ENCODE peak calls at places on chromosomes 5 and 9, in seven cellular contexts. Y, A, Q, P, L, I and O are unnamed samples.
A peak's percentile ranks its signal among the peaks of the same experiment; 100 is the strongest.

GRCh38 chr5:28516657-28517175 is 1478.3 kb upstream of the CDH9 start:
- DNase-seq in A (no peak), Q (no peak), I (no peak), P (no peak), Y (no peak), L (no peak), O (no peak)

GRCh38 chr5:34570721-34571379 is 85.3 kb upstream of the RAI14 start:
- DNase-seq in Q (no peak), I (no peak), A (peak; percentile 51), Y (no peak), L (no peak), P (no peak), O (peak; percentile 21)

GRCh38 chr5:2833513-2833912 is 82.0 kb upstream of the IRX2 start:
- DNase-seq in P (no peak), Q (no peak), L (no peak), A (no peak), Y (peak; percentile 19), I (no peak), O (no peak)

GRCh38 chr9:117677578-117677977 is 26.6 kb upstream of the TLR4 start:
- DNase-seq in A (no peak), Q (no peak), I (no peak), Y (no peak), P (no peak), L (no peak), O (no peak)

GRCh38 chr9:14797442-14797841 is 74.9 kb upstream of the CER1 start:
- DNase-seq in Q (no peak), I (no peak), A (peak; percentile 62), L (no peak), Y (no peak), P (no peak), O (peak; percentile 39)

GRCh38 chr9:121878208-121878835 is 214.8 kb downstream of the TTLL11 start:
- DNase-seq in I (no peak), Q (no peak), A (no peak), L (no peak), Y (no peak), P (no peak), O (no peak)

GRCh38 chr9:37761511-37761910 is 7.9 kb downstream of the TRMT10B start:
- DNase-seq in I (no peak), Q (peak; percentile 58), P (no peak), A (peak; percentile 44), Y (no peak), L (no peak), O (no peak)

GRCh38 chr9:83554278-83554677 is 16.1 kb upstream of the FRMD3 start:
- DNase-seq in P (no peak), Y (no peak), A (no peak), Q (no peak), I (no peak), L (no peak), O (no peak)

GRCh38 chr5:36496471-36496870 is 109.9 kb upstream of the SLC1A3 start:
- DNase-seq in I (no peak), A (no peak), L (no peak), Q (no peak), P (no peak), Y (no peak), O (no peak)

GRCh38 chr5:170809551-170809950 is 26.0 kb downstream of the GABRP start:
- DNase-seq in L (no peak), I (peak; percentile 63), Y (no peak), A (peak; percentile 77), Q (peak; percentile 27), P (peak; percentile 11), O (peak; percentile 75)

GRCh38 chr5:11640474-11640873 is 263.8 kb downstream of the CTNND2 start:
- DNase-seq in I (no peak), L (no peak), P (no peak), A (no peak), Q (no peak), Y (no peak), O (no peak)

GRCh38 chr5:118990582-118990981 is 2.2 kb upstream of the DTWD2 start:
- DNase-seq in L (no peak), Y (no peak), A (peak; percentile 4), I (no peak), Q (no peak), P (no peak), O (peak; percentile 8)

GRCh38 chr9:127999461-127999860 is 18.7 kb upstream of the EEIG1 start:
- DNase-seq in A (no peak), Y (no peak), Q (no peak), P (no peak), L (no peak), I (no peak), O (no peak)

GRCh38 chr9:12094051-12094450 is 599.1 kb upstream of the TYRP1 start:
- DNase-seq in Y (no peak), A (peak; percentile 25), L (no peak), I (no peak), Q (no peak), P (no peak), O (no peak)

GRCh38 chr9:36985061-36985768 is 48.9 kb downstream of the PAX5 start:
- DNase-seq in P (no peak), Q (no peak), A (no peak), L (no peak), Y (no peak), I (no peak), O (no peak)

GRCh38 chr5:10201223-10201868 is 48.3 kb downstream of the ATPSCKMT start:
- DNase-seq in Q (no peak), I (no peak), A (no peak), P (peak; percentile 54), Y (peak; percentile 22), L (peak; percentile 70), O (no peak)

GRCh38 chr9:133448487-133448972 is 11.2 kb upstream of the CACFD1 start:
- DNase-seq in Q (no peak), A (no peak), I (no peak), L (no peak), P (no peak), Y (no peak), O (no peak)

GRCh38 chr5:60382761-60383160 is 317.2 kb downstream of the DEPDC1B start:
- DNase-seq in I (peak; percentile 24), P (no peak), A (peak; percentile 46), L (no peak), Y (no peak), Q (no peak), O (peak; percentile 35)

GRCh38 chr9:132372177-132373095 is 17.6 kb upstream of the SETX start:
- DNase-seq in L (no peak), I (no peak), A (peak; percentile 60), Q (no peak), Y (no peak), P (peak; percentile 61), O (peak; percentile 15)

GRCh38 chr5:115350892-115351291 is 54.4 kb upstream of the CCDC112 start:
- DNase-seq in Q (no peak), Y (no peak), I (no peak), A (no peak), L (no peak), P (no peak), O (no peak)

GRCh38 chr5:32057157-32058096 is 116.7 kb downstream of the GOLPH3 start:
- DNase-seq in Y (no peak), Q (no peak), L (no peak), I (peak; percentile 36), P (no peak), A (peak; percentile 73), O (peak; percentile 53)

DNA sequence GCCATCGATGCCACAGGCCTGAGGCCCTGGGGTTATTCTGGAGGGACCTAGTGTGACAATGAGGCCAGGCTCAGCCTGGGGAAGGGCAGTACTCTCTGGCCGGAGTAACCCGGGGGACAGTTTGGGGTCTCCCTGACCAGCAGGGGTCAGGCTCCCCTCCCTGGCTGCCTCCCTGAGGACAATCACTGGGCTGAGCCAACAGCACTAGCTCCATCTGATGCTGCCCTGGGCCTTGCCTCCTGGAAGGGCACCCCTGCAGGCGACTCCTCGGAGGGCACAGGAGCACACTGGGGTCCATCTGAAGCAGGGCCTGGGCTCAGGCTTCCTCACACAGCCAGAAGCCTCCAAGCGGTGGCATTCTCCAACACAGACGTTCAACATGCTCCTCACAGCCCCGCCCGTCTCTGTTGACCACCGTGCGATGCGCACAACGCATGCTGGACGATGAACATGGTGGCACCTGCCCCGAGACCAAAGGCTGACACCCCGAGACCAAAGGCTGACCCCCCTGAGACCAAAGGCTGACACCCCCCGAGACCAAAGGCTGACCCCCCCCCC is 68.3 kb downstream of the ADAMTS2 start:
- DNase-seq in P (peak; percentile 41), L (no peak), Y (no peak), Q (no peak), I (no peak), A (no peak), O (no peak)
- TF ChIP-seq CTCF in P (peak; percentile 13), L (no peak), Y (no peak), Q (peak; percentile 12), I (no peak), A (no peak), O (no peak)

DNA sequence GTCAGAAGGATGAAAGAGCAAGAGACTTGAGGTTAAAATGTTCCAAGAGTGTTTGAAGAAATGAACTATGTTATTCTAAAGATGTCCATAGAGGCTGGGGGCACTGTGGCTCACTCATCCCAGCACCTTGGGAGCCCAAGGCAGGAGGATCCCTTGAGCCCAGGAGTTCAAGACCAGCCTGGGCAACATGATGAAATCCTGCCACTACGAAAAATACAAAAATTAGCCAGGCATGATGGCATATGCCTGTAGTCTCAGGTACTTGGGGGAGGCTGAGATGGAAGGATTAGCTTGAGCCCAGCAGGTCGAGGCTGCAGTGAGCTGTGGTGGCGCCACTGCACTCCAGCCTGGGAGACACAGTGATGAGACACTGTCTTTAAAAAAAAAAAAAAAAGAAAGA is 2.7 kb downstream of the AOPEP start:
- DNase-seq in Y (no peak), A (no peak), P (no peak), Q (no peak), L (peak; percentile 36), I (no peak), O (no peak)
- TF ChIP-seq CTCF in Y (no peak), A (no peak), P (no peak), Q (no peak), L (peak; percentile 23), I (peak; percentile 24), O (no peak)

DNA sequence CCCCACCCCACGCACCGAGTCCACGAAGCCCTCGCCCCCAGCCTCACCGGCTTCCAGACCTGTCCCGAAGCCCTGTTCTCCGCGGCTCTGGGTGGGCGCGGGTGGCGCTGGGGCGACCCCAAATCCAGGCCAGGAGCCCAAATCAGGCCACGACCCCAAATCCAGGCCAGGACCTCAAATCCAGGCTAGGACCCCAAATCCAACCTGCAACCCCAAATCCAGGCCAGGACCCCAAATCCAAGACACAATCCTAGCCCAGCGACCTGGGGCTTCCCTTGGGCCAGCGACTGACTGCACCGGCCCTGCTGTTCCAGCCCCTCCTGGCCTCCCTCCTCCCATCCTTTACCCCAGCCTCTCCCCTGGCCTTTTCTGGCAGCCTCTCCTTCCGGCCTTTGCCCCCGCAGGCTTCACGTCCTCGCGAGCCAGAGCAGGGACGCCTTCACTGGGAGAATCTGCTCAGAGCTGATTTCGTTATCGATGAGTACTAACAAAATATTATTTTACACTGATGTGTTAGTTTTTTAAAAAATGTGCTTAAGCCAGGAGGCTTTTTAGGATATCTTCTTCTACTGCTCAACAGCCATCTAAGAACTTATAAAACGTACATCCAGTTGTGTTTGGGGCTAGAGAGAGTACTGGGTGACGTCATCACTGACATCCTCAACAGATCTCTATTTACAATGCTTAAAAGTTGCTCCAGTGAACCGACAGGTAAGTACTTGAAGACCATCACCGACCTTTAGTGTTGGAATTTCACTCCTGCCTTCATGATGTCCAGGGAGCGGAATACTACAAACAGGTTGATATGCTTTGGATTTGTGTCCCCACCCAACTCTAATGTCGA is 34.7 kb downstream of the TRIP13 start:
- DNase-seq in P (no peak), Q (no peak), Y (no peak), L (no peak), A (no peak), I (no peak), O (no peak)
- TF ChIP-seq CTCF in P (peak; percentile 7), Q (no peak), Y (no peak), L (no peak), A (no peak), I (no peak), O (no peak)

GRCh38 chr9:78986446-78986845 is 585.3 kb upstream of the TLE4 start:
- DNase-seq in Y (no peak), L (no peak), I (no peak), A (no peak), Q (no peak), P (no peak), O (no peak)
- TF ChIP-seq CTCF in Y (no peak), L (no peak), I (no peak), A (no peak), Q (no peak), P (no peak), O (no peak)